ENCODE peak calls at places on chromosomes 3 and 15, in four cellular contexts. One of them, this sample, is unnamed.
A peak's percentile ranks its signal among the peaks of the same experiment; 100 is the strongest.

GRCh38 chr3:97958796-97959195 is 13.4 kb downstream of the RIOX2 start:
- DNase-seq in NCI-H2107: no peak
- DNase-seq in stimulated activated effector memory CD8-positive, alpha-beta T cell treated with anti-CD3 and anti-CD28 coated beads, Interleukin-12 subunit alpha, Interleukin-12 subunit beta, amount 100 ng/mL, for 72 hours: no peak
- DNase-seq in RPMI7951: no peak
- DNase-seq in this sample: no peak

GRCh38 chr3:33982269-33982798 is 183.9 kb downstream of the PDCD6IP start:
- DNase-seq in stimulated activated effector memory CD8-positive, alpha-beta T cell treated with anti-CD3 and anti-CD28 coated beads, Interleukin-12 subunit alpha, Interleukin-12 subunit beta, amount 100 ng/mL, for 72 hours: no peak
- DNase-seq in RPMI7951: no peak
- DNase-seq in NCI-H2107: no peak
- DNase-seq in this sample: no peak

GRCh38 chr3:162041622-162042021 is 545.0 kb downstream of the OTOL1 start:
- DNase-seq in NCI-H2107: no peak
- DNase-seq in RPMI7951: no peak
- DNase-seq in stimulated activated effector memory CD8-positive, alpha-beta T cell treated with anti-CD3 and anti-CD28 coated beads, Interleukin-12 subunit alpha, Interleukin-12 subunit beta, amount 100 ng/mL, for 72 hours: no peak
- DNase-seq in this sample: no peak

GRCh38 chr15:39059886-39060285 is 495.3 kb upstream of the RASGRP1 start:
- DNase-seq in NCI-H2107: no peak
- DNase-seq in RPMI7951: peak; percentile 10
- DNase-seq in stimulated activated effector memory CD8-positive, alpha-beta T cell treated with anti-CD3 and anti-CD28 coated beads, Interleukin-12 subunit alpha, Interleukin-12 subunit beta, amount 100 ng/mL, for 72 hours: no peak
- DNase-seq in this sample: no peak

GRCh38 chr3:160801386-160802118 is 45.5 kb downstream of the PPM1L start:
- DNase-seq in RPMI7951: no peak
- DNase-seq in NCI-H2107: no peak
- DNase-seq in stimulated activated effector memory CD8-positive, alpha-beta T cell treated with anti-CD3 and anti-CD28 coated beads, Interleukin-12 subunit alpha, Interleukin-12 subunit beta, amount 100 ng/mL, for 72 hours: no peak
- DNase-seq in this sample: no peak

GRCh38 chr3:16536996-16537395 is 23.5 kb upstream of the RFTN1 start:
- DNase-seq in RPMI7951: no peak
- DNase-seq in stimulated activated effector memory CD8-positive, alpha-beta T cell treated with anti-CD3 and anti-CD28 coated beads, Interleukin-12 subunit alpha, Interleukin-12 subunit beta, amount 100 ng/mL, for 72 hours: no peak
- DNase-seq in NCI-H2107: no peak
- DNase-seq in this sample: no peak

GRCh38 chr3:106176734-106177133 is 307.9 kb upstream of the CBLB start:
- DNase-seq in stimulated activated effector memory CD8-positive, alpha-beta T cell treated with anti-CD3 and anti-CD28 coated beads, Interleukin-12 subunit alpha, Interleukin-12 subunit beta, amount 100 ng/mL, for 72 hours: peak; percentile 25
- DNase-seq in NCI-H2107: no peak
- DNase-seq in RPMI7951: peak; percentile 44
- DNase-seq in this sample: no peak

GRCh38 chr3:126782554-126782953 is 78.5 kb downstream of the CHCHD6 start:
- DNase-seq in NCI-H2107: no peak
- DNase-seq in RPMI7951: peak; percentile 97
- DNase-seq in stimulated activated effector memory CD8-positive, alpha-beta T cell treated with anti-CD3 and anti-CD28 coated beads, Interleukin-12 subunit alpha, Interleukin-12 subunit beta, amount 100 ng/mL, for 72 hours: no peak
- DNase-seq in this sample: peak; percentile 98

GRCh38 chr15:69673236-69673881 is 220.7 kb downstream of the RPLP1 start:
- DNase-seq in NCI-H2107: no peak
- DNase-seq in RPMI7951: no peak
- DNase-seq in stimulated activated effector memory CD8-positive, alpha-beta T cell treated with anti-CD3 and anti-CD28 coated beads, Interleukin-12 subunit alpha, Interleukin-12 subunit beta, amount 100 ng/mL, for 72 hours: no peak
- DNase-seq in this sample: no peak

GRCh38 chr3:61236556-61236955 is 14.7 kb downstream of the FHIT start:
- DNase-seq in NCI-H2107: no peak
- DNase-seq in RPMI7951: peak; percentile 21
- DNase-seq in stimulated activated effector memory CD8-positive, alpha-beta T cell treated with anti-CD3 and anti-CD28 coated beads, Interleukin-12 subunit alpha, Interleukin-12 subunit beta, amount 100 ng/mL, for 72 hours: no peak
- DNase-seq in this sample: no peak

GRCh38 chr3:7565574-7565973 is 704.7 kb downstream of the GRM7 start:
- DNase-seq in RPMI7951: no peak
- DNase-seq in NCI-H2107: no peak
- DNase-seq in stimulated activated effector memory CD8-positive, alpha-beta T cell treated with anti-CD3 and anti-CD28 coated beads, Interleukin-12 subunit alpha, Interleukin-12 subunit beta, amount 100 ng/mL, for 72 hours: no peak
- DNase-seq in this sample: no peak

GRCh38 chr15:79091204-79091867 is 756 bp upstream of the RASGRF1 start:
- DNase-seq in NCI-H2107: no peak
- DNase-seq in RPMI7951: peak; percentile 33
- DNase-seq in stimulated activated effector memory CD8-positive, alpha-beta T cell treated with anti-CD3 and anti-CD28 coated beads, Interleukin-12 subunit alpha, Interleukin-12 subunit beta, amount 100 ng/mL, for 72 hours: no peak
- DNase-seq in this sample: no peak

GRCh38 chr15:99550077-99550476 is 15.7 kb upstream of the MEF2A start:
- DNase-seq in RPMI7951: no peak
- DNase-seq in NCI-H2107: no peak
- DNase-seq in stimulated activated effector memory CD8-positive, alpha-beta T cell treated with anti-CD3 and anti-CD28 coated beads, Interleukin-12 subunit alpha, Interleukin-12 subunit beta, amount 100 ng/mL, for 72 hours: no peak
- DNase-seq in this sample: no peak

GRCh38 chr15:101134780-101135179 is 117.1 kb downstream of the CHSY1 start:
- DNase-seq in stimulated activated effector memory CD8-positive, alpha-beta T cell treated with anti-CD3 and anti-CD28 coated beads, Interleukin-12 subunit alpha, Interleukin-12 subunit beta, amount 100 ng/mL, for 72 hours: no peak
- DNase-seq in RPMI7951: no peak
- DNase-seq in NCI-H2107: no peak
- DNase-seq in this sample: no peak

GRCh38 chr15:33730815-33731214 is 237.5 kb upstream of the CHRM5 start:
- DNase-seq in NCI-H2107: no peak
- DNase-seq in stimulated activated effector memory CD8-positive, alpha-beta T cell treated with anti-CD3 and anti-CD28 coated beads, Interleukin-12 subunit alpha, Interleukin-12 subunit beta, amount 100 ng/mL, for 72 hours: no peak
- DNase-seq in RPMI7951: no peak
- DNase-seq in this sample: no peak

GRCh38 chr15:62739082-62739481 is 303.5 kb upstream of the TPM1 start:
- DNase-seq in stimulated activated effector memory CD8-positive, alpha-beta T cell treated with anti-CD3 and anti-CD28 coated beads, Interleukin-12 subunit alpha, Interleukin-12 subunit beta, amount 100 ng/mL, for 72 hours: no peak
- DNase-seq in NCI-H2107: no peak
- DNase-seq in RPMI7951: peak; percentile 89
- DNase-seq in this sample: peak; percentile 88

GRCh38 chr15:68205949-68206539 is 912 bp upstream of the CALML4 start:
- DNase-seq in NCI-H2107: no peak
- DNase-seq in RPMI7951: no peak
- DNase-seq in stimulated activated effector memory CD8-positive, alpha-beta T cell treated with anti-CD3 and anti-CD28 coated beads, Interleukin-12 subunit alpha, Interleukin-12 subunit beta, amount 100 ng/mL, for 72 hours: no peak
- DNase-seq in this sample: no peak

GRCh38 chr15:86743283-86743903 is 663.7 kb downstream of the AGBL1 start:
- DNase-seq in NCI-H2107: no peak
- DNase-seq in stimulated activated effector memory CD8-positive, alpha-beta T cell treated with anti-CD3 and anti-CD28 coated beads, Interleukin-12 subunit alpha, Interleukin-12 subunit beta, amount 100 ng/mL, for 72 hours: peak; percentile 45
- DNase-seq in RPMI7951: peak; percentile 50
- DNase-seq in this sample: peak; percentile 4

GRCh38 chr3:43290961-43291360 is 4.6 kb downstream of the SNRK start:
- DNase-seq in stimulated activated effector memory CD8-positive, alpha-beta T cell treated with anti-CD3 and anti-CD28 coated beads, Interleukin-12 subunit alpha, Interleukin-12 subunit beta, amount 100 ng/mL, for 72 hours: no peak
- DNase-seq in NCI-H2107: no peak
- DNase-seq in RPMI7951: peak; percentile 14
- DNase-seq in this sample: no peak

GRCh38 chr3:126104742-126105605 is 21.1 kb upstream of the SLC41A3 start:
- DNase-seq in NCI-H2107: no peak
- DNase-seq in stimulated activated effector memory CD8-positive, alpha-beta T cell treated with anti-CD3 and anti-CD28 coated beads, Interleukin-12 subunit alpha, Interleukin-12 subunit beta, amount 100 ng/mL, for 72 hours: no peak
- DNase-seq in RPMI7951: no peak
- DNase-seq in this sample: no peak

GRCh38 chr15:91821458-91821857 is 32.0 kb upstream of the SLCO3A1 start:
- DNase-seq in NCI-H2107: no peak
- DNase-seq in RPMI7951: peak; percentile 10
- DNase-seq in stimulated activated effector memory CD8-positive, alpha-beta T cell treated with anti-CD3 and anti-CD28 coated beads, Interleukin-12 subunit alpha, Interleukin-12 subunit beta, amount 100 ng/mL, for 72 hours: no peak
- DNase-seq in this sample: no peak

GRCh38 chr15:39851505-39852082 is 68.5 kb downstream of the GPR176 start:
- DNase-seq in stimulated activated effector memory CD8-positive, alpha-beta T cell treated with anti-CD3 and anti-CD28 coated beads, Interleukin-12 subunit alpha, Interleukin-12 subunit beta, amount 100 ng/mL, for 72 hours: no peak
- DNase-seq in NCI-H2107: no peak
- DNase-seq in RPMI7951: peak; percentile 36
- DNase-seq in this sample: peak; percentile 11

GRCh38 chr3:146243559-146243958 is 7.3 kb downstream of the PLSCR4 start:
- DNase-seq in stimulated activated effector memory CD8-positive, alpha-beta T cell treated with anti-CD3 and anti-CD28 coated beads, Interleukin-12 subunit alpha, Interleukin-12 subunit beta, amount 100 ng/mL, for 72 hours: no peak
- DNase-seq in NCI-H2107: no peak
- DNase-seq in RPMI7951: no peak
- DNase-seq in this sample: no peak

GRCh38 chr15:97425596-97425995 is 534.9 kb upstream of the ARRDC4 start:
- DNase-seq in NCI-H2107: no peak
- DNase-seq in stimulated activated effector memory CD8-positive, alpha-beta T cell treated with anti-CD3 and anti-CD28 coated beads, Interleukin-12 subunit alpha, Interleukin-12 subunit beta, amount 100 ng/mL, for 72 hours: no peak
- DNase-seq in RPMI7951: no peak
- DNase-seq in this sample: peak; percentile 18

GRCh38 chr3:106120334-106120733 is 251.5 kb upstream of the CBLB start:
- DNase-seq in RPMI7951: peak; percentile 74
- DNase-seq in stimulated activated effector memory CD8-positive, alpha-beta T cell treated with anti-CD3 and anti-CD28 coated beads, Interleukin-12 subunit alpha, Interleukin-12 subunit beta, amount 100 ng/mL, for 72 hours: no peak
- DNase-seq in NCI-H2107: no peak
- DNase-seq in this sample: peak; percentile 73

GRCh38 chr3:4999626-5000184 is 20.5 kb downstream of the BHLHE40 start:
- DNase-seq in stimulated activated effector memory CD8-positive, alpha-beta T cell treated with anti-CD3 and anti-CD28 coated beads, Interleukin-12 subunit alpha, Interleukin-12 subunit beta, amount 100 ng/mL, for 72 hours: no peak
- DNase-seq in NCI-H2107: no peak
- DNase-seq in RPMI7951: peak; percentile 80
- DNase-seq in this sample: no peak

GRCh38 chr15:63354771-63355650 is 26.6 kb downstream of the CA12 start:
- DNase-seq in stimulated activated effector memory CD8-positive, alpha-beta T cell treated with anti-CD3 and anti-CD28 coated beads, Interleukin-12 subunit alpha, Interleukin-12 subunit beta, amount 100 ng/mL, for 72 hours: no peak
- DNase-seq in RPMI7951: no peak
- DNase-seq in NCI-H2107: no peak
- DNase-seq in this sample: no peak

GRCh38 chr3:42898896-42899675 is 6.9 kb upstream of the ZNF662 start:
- DNase-seq in RPMI7951: peak; percentile 16
- DNase-seq in stimulated activated effector memory CD8-positive, alpha-beta T cell treated with anti-CD3 and anti-CD28 coated beads, Interleukin-12 subunit alpha, Interleukin-12 subunit beta, amount 100 ng/mL, for 72 hours: no peak
- DNase-seq in NCI-H2107: no peak
- DNase-seq in this sample: no peak

GRCh38 chr3:33525232-33525631 is 85.0 kb upstream of the UBP1 start:
- DNase-seq in NCI-H2107: no peak
- DNase-seq in stimulated activated effector memory CD8-positive, alpha-beta T cell treated with anti-CD3 and anti-CD28 coated beads, Interleukin-12 subunit alpha, Interleukin-12 subunit beta, amount 100 ng/mL, for 72 hours: no peak
- DNase-seq in RPMI7951: no peak
- DNase-seq in this sample: no peak

GRCh38 chr3:115901008-115901407 is 277.7 kb downstream of the GAP43 start:
- DNase-seq in NCI-H2107: no peak
- DNase-seq in RPMI7951: no peak
- DNase-seq in stimulated activated effector memory CD8-positive, alpha-beta T cell treated with anti-CD3 and anti-CD28 coated beads, Interleukin-12 subunit alpha, Interleukin-12 subunit beta, amount 100 ng/mL, for 72 hours: no peak
- DNase-seq in this sample: no peak

GRCh38 chr3:123884258-123884831 is at the start of gene MYLK:
- DNase-seq in stimulated activated effector memory CD8-positive, alpha-beta T cell treated with anti-CD3 and anti-CD28 coated beads, Interleukin-12 subunit alpha, Interleukin-12 subunit beta, amount 100 ng/mL, for 72 hours: no peak
- DNase-seq in NCI-H2107: peak; percentile 19
- DNase-seq in RPMI7951: peak; percentile 99
- DNase-seq in this sample: peak; percentile 94

GRCh38 chr3:11221818-11222217 is 50.4 kb upstream of the ATG7 start:
- DNase-seq in RPMI7951: no peak
- DNase-seq in NCI-H2107: no peak
- DNase-seq in stimulated activated effector memory CD8-positive, alpha-beta T cell treated with anti-CD3 and anti-CD28 coated beads, Interleukin-12 subunit alpha, Interleukin-12 subunit beta, amount 100 ng/mL, for 72 hours: no peak
- DNase-seq in this sample: no peak

GRCh38 chr3:194306109-194306686 is 44.9 kb downstream of the CPN2 start:
- DNase-seq in RPMI7951: no peak
- DNase-seq in stimulated activated effector memory CD8-positive, alpha-beta T cell treated with anti-CD3 and anti-CD28 coated beads, Interleukin-12 subunit alpha, Interleukin-12 subunit beta, amount 100 ng/mL, for 72 hours: no peak
- DNase-seq in NCI-H2107: peak; percentile 46
- DNase-seq in this sample: peak; percentile 49

GRCh38 chr3:167662919-167663400 is 9.2 kb upstream of the WDR49 start:
- DNase-seq in RPMI7951: no peak
- DNase-seq in stimulated activated effector memory CD8-positive, alpha-beta T cell treated with anti-CD3 and anti-CD28 coated beads, Interleukin-12 subunit alpha, Interleukin-12 subunit beta, amount 100 ng/mL, for 72 hours: no peak
- DNase-seq in NCI-H2107: no peak
- DNase-seq in this sample: no peak

This sample was measured in A172.